ENCODE peak calls at places on chromosome 10, in five cellular contexts. One of them, this sample, is unnamed.

GRCh38 chr10:69718951-69719350 is 82.8 kb upstream of the COL13A1 start:
- DNase-seq in fibroblast of lung: peak
- DNase-seq in HFF-Myc: no peak
- DNase-seq in NB4: no peak
- DNase-seq in GM23338: no peak
- DNase-seq in this sample: no peak

GRCh38 chr10:36779238-36779846 is 346.1 kb upstream of the ANKRD30A start:
- DNase-seq in fibroblast of lung: peak
- DNase-seq in GM23338: peak
- DNase-seq in NB4: peak
- DNase-seq in HFF-Myc: peak
- DNase-seq in this sample: no peak

GRCh38 chr10:113895018-113895417 is 40.6 kb downstream of the NHLRC2 start:
- DNase-seq in NB4: no peak
- DNase-seq in fibroblast of lung: peak
- DNase-seq in HFF-Myc: no peak
- DNase-seq in GM23338: no peak
- DNase-seq in this sample: no peak

GRCh38 chr10:630581-631073 is 58.8 kb downstream of the DIP2C start:
- DNase-seq in HFF-Myc: no peak
- DNase-seq in NB4: no peak
- DNase-seq in GM23338: no peak
- DNase-seq in fibroblast of lung: no peak
- DNase-seq in this sample: no peak

GRCh38 chr10:59991661-59992060 is 85.3 kb upstream of the CCDC6 start:
- DNase-seq in fibroblast of lung: peak
- DNase-seq in HFF-Myc: peak
- DNase-seq in NB4: peak
- DNase-seq in GM23338: peak
- DNase-seq in this sample: no peak

GRCh38 chr10:60760711-60761210 is 17.5 kb upstream of the CDK1 start:
- DNase-seq in GM23338: no peak
- DNase-seq in fibroblast of lung: no peak
- DNase-seq in NB4: no peak
- DNase-seq in HFF-Myc: no peak
- DNase-seq in this sample: no peak

GRCh38 chr10:28530751-28531150 is 2.2 kb upstream of the WAC start:
- DNase-seq in fibroblast of lung: peak
- DNase-seq in HFF-Myc: no peak
- DNase-seq in GM23338: no peak
- DNase-seq in NB4: no peak
- DNase-seq in this sample: no peak

GRCh38 chr10:30169342-30169741 is 110.0 kb upstream of the JCAD start:
- DNase-seq in GM23338: no peak
- DNase-seq in NB4: no peak
- DNase-seq in HFF-Myc: no peak
- DNase-seq in fibroblast of lung: no peak
- DNase-seq in this sample: no peak

GRCh38 chr10:58440484-58440883 is 55.3 kb downstream of the TFAM start:
- DNase-seq in HFF-Myc: no peak
- DNase-seq in GM23338: no peak
- DNase-seq in NB4: no peak
- DNase-seq in fibroblast of lung: no peak
- DNase-seq in this sample: no peak

GRCh38 chr10:89327803-89328441 is at the start of gene IFIT3:
- DNase-seq in GM23338: no peak
- DNase-seq in NB4: peak
- DNase-seq in HFF-Myc: peak
- DNase-seq in fibroblast of lung: peak
- DNase-seq in this sample: no peak

GRCh38 chr10:112367516-112367915 is 6.4 kb upstream of the ACSL5 start:
- DNase-seq in GM23338: no peak
- DNase-seq in HFF-Myc: no peak
- DNase-seq in NB4: no peak
- DNase-seq in fibroblast of lung: no peak
- DNase-seq in this sample: no peak

GRCh38 chr10:102457591-102458150 is 6.3 kb upstream of the C10orf95 start:
- DNase-seq in GM23338: no peak
- DNase-seq in NB4: no peak
- DNase-seq in HFF-Myc: no peak
- DNase-seq in fibroblast of lung: no peak
- DNase-seq in this sample: no peak

GRCh38 chr10:22427890-22428571 is 82.7 kb downstream of the SPAG6 start:
- DNase-seq in HFF-Myc: peak
- DNase-seq in NB4: no peak
- DNase-seq in GM23338: no peak
- DNase-seq in fibroblast of lung: peak
- DNase-seq in this sample: no peak

GRCh38 chr10:132133449-132134291 is 53.1 kb upstream of the DPYSL4 start:
- DNase-seq in GM23338: no peak
- DNase-seq in HFF-Myc: no peak
- DNase-seq in NB4: no peak
- DNase-seq in fibroblast of lung: no peak
- DNase-seq in this sample: no peak

GRCh38 chr10:52030051-52030867 is 283.8 kb upstream of the DKK1 start:
- DNase-seq in NB4: no peak
- DNase-seq in fibroblast of lung: no peak
- DNase-seq in HFF-Myc: no peak
- DNase-seq in GM23338: peak
- DNase-seq in this sample: no peak

GRCh38 chr10:79268100-79268670 is 79.1 kb upstream of the PPIF start:
- DNase-seq in GM23338: no peak
- DNase-seq in NB4: no peak
- DNase-seq in HFF-Myc: no peak
- DNase-seq in fibroblast of lung: peak
- DNase-seq in this sample: no peak

GRCh38 chr10:15784662-15785300 is 65.1 kb upstream of the ITGA8 start:
- DNase-seq in HFF-Myc: no peak
- DNase-seq in fibroblast of lung: peak
- DNase-seq in GM23338: peak
- DNase-seq in NB4: no peak
- DNase-seq in this sample: no peak

GRCh38 chr10:91779011-91779605 is 19.1 kb upstream of the TNKS2 start:
- DNase-seq in HFF-Myc: no peak
- DNase-seq in NB4: no peak
- DNase-seq in GM23338: no peak
- DNase-seq in fibroblast of lung: peak
- DNase-seq in this sample: no peak

GRCh38 chr10:10589540-10589939 is 428.1 kb upstream of the CELF2 start:
- DNase-seq in NB4: no peak
- DNase-seq in GM23338: no peak
- DNase-seq in fibroblast of lung: peak
- DNase-seq in HFF-Myc: peak
- DNase-seq in this sample: no peak

GRCh38 chr10:80260295-80261243 is 28.9 kb downstream of the MAT1A start:
- DNase-seq in GM23338: peak
- DNase-seq in fibroblast of lung: no peak
- DNase-seq in NB4: peak
- DNase-seq in HFF-Myc: no peak
- DNase-seq in this sample: peak

GRCh38 chr10:33381897-33382578 is 47.6 kb upstream of the NRP1 start:
- DNase-seq in HFF-Myc: peak
- DNase-seq in fibroblast of lung: peak
- DNase-seq in GM23338: no peak
- DNase-seq in NB4: no peak
- DNase-seq in this sample: no peak

GRCh38 chr10:29712108-29712507 is 77.3 kb upstream of the SVIL start:
- DNase-seq in HFF-Myc: no peak
- DNase-seq in GM23338: peak
- DNase-seq in NB4: peak
- DNase-seq in fibroblast of lung: peak
- DNase-seq in this sample: no peak

GRCh38 chr10:24524314-24524713 is 199.4 kb downstream of the ARHGAP21 start:
- DNase-seq in GM23338: no peak
- DNase-seq in HFF-Myc: no peak
- DNase-seq in fibroblast of lung: no peak
- DNase-seq in NB4: no peak
- DNase-seq in this sample: no peak

GRCh38 chr10:133388973-133389818 is 4.8 kb upstream of the MTG1 start:
- DNase-seq in NB4: peak
- DNase-seq in HFF-Myc: no peak
- DNase-seq in GM23338: no peak
- DNase-seq in fibroblast of lung: no peak
- DNase-seq in this sample: peak

GRCh38 chr10:62093863-62094291 is 174.8 kb downstream of the RTKN2 start:
- DNase-seq in GM23338: no peak
- DNase-seq in fibroblast of lung: peak
- DNase-seq in NB4: no peak
- DNase-seq in HFF-Myc: peak
- DNase-seq in this sample: no peak

GRCh38 chr10:117804470-117805011 is 242.2 kb downstream of the RAB11FIP2 start:
- DNase-seq in NB4: no peak
- DNase-seq in HFF-Myc: no peak
- DNase-seq in GM23338: no peak
- DNase-seq in fibroblast of lung: no peak
- DNase-seq in this sample: no peak

DNA sequence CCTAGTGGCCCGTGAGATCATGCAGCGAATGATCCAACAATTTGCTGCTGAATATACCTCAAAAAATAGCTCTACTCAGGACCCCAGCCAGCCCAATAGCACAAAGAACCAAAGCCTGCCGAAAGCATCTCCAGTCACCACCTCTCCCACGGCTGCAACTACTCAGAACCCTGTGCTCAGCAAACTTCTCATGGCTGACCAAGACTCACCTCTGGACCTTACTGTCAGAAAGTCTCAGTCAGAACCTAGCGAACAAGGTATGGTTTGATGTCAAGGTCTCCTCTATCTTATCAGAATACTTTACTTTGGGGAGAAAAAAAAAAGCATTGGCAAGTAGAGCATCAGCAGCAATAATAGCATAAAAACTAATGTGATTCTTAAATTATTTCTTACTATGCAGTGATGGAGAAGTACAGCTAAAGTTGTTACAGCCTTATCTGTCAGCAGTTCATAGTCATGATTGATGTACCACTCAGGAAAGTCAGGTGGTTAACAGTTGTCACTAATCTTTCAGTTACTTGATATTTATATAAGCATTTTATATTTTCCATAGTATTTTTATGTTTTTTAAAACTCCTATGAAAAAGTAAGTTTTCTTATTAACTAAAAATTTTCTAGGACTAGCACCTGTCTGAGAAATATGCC is 117.1 kb downstream of the LCOR start:
- DNase-seq in NB4: no peak
- DNase-seq in GM23338: peak
- DNase-seq in HFF-Myc: no peak
- DNase-seq in fibroblast of lung: no peak
- DNase-seq in this sample: no peak
- TF ChIP-seq CTCF in NB4: no peak
- TF ChIP-seq CTCF in GM23338: no peak
- TF ChIP-seq CTCF in HFF-Myc: no peak
- TF ChIP-seq CTCF in fibroblast of lung: no peak
- TF ChIP-seq CTCF in this sample: no peak

GRCh38 chr10:101029520-101030309 is 1.2 kb downstream of the PDZD7 start:
- DNase-seq in fibroblast of lung: no peak
- DNase-seq in GM23338: peak
- DNase-seq in NB4: no peak
- DNase-seq in HFF-Myc: no peak
- DNase-seq in this sample: no peak
- TF ChIP-seq CTCF in fibroblast of lung: no peak
- TF ChIP-seq CTCF in GM23338: peak
- TF ChIP-seq CTCF in NB4: no peak
- TF ChIP-seq CTCF in HFF-Myc: peak
- TF ChIP-seq CTCF in this sample: no peak

GRCh38 chr10:49668684-49669083 is 10.8 kb upstream of the C10orf53 start:
- DNase-seq in NB4: peak
- DNase-seq in fibroblast of lung: no peak
- DNase-seq in GM23338: no peak
- DNase-seq in HFF-Myc: no peak
- DNase-seq in this sample: no peak
- TF ChIP-seq CTCF in NB4: no peak
- TF ChIP-seq CTCF in fibroblast of lung: no peak
- TF ChIP-seq CTCF in GM23338: no peak
- TF ChIP-seq CTCF in HFF-Myc: no peak
- TF ChIP-seq CTCF in this sample: no peak

GRCh38 chr10:126097558-126098215 is 201.3 kb downstream of the FANK1 start:
- DNase-seq in HFF-Myc: no peak
- DNase-seq in fibroblast of lung: no peak
- DNase-seq in NB4: no peak
- DNase-seq in GM23338: peak
- DNase-seq in this sample: no peak
- TF ChIP-seq CTCF in HFF-Myc: peak
- TF ChIP-seq CTCF in fibroblast of lung: no peak
- TF ChIP-seq CTCF in NB4: no peak
- TF ChIP-seq CTCF in GM23338: peak
- TF ChIP-seq CTCF in this sample: peak

GRCh38 chr10:97435211-97435610 is 9.2 kb downstream of the PGAM1 start:
- DNase-seq in HFF-Myc: no peak
- DNase-seq in GM23338: no peak
- DNase-seq in fibroblast of lung: no peak
- DNase-seq in NB4: no peak
- DNase-seq in this sample: no peak
- TF ChIP-seq CTCF in HFF-Myc: no peak
- TF ChIP-seq CTCF in GM23338: no peak
- TF ChIP-seq CTCF in fibroblast of lung: no peak
- TF ChIP-seq CTCF in NB4: no peak
- TF ChIP-seq CTCF in this sample: no peak

DNA sequence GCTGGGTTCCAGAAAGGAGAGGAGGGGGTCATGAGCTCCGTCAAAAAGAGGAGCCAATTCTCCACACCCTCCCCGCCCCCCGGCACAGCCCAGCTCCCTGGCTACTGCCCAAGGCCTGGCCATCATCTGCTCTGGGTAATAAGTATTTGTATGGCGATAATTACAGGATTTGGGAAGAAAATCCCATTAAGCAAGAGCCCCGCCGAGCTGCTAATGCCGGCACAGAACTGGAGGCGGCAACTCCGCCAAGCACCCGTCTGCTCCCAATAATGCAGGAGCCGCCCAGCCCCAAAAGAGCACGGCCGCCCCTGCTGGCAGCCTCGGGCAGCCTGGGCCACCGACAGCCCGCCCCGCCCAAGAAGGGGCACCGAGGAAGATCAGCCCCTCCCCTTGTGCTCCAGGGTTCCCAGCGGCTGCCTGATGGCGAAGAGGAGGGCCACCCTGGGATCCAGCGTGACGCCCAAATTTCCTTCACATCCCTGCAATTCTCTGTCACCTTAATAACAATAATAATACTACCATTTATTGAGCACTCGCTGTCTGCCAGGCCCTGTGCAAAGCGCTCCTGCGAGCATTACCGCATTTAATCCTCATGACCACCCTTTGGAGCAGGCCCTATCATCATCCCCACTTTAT is 5.9 kb downstream of the SLIT1 start:
- DNase-seq in HFF-Myc: no peak
- DNase-seq in fibroblast of lung: no peak
- DNase-seq in GM23338: peak
- DNase-seq in NB4: no peak
- DNase-seq in this sample: no peak
- TF ChIP-seq CTCF in HFF-Myc: peak
- TF ChIP-seq CTCF in fibroblast of lung: no peak
- TF ChIP-seq CTCF in GM23338: peak
- TF ChIP-seq CTCF in NB4: peak
- TF ChIP-seq CTCF in this sample: peak